ENCODE peak calls at places on chromosome 22, in eight cellular contexts. O is RWPE1, H is GM23248, P is iris pigment epithelial cell, F is ELR, M is COR-L47, Q is T-helper 17 cell, K is prostate gland. W is an unnamed sample.

GRCh38 chr22:25475554-25476022 is 88.9 kb upstream of the GRK3 start:
- DNase-seq in O (no peak), H (peak), M (peak), Q (no peak), P (peak), F (no peak), K (peak), W (no peak)

GRCh38 chr22:17057959-17058814 is 26.6 kb upstream of the IL17RA start:
- DNase-seq in H (peak), M (peak), F (peak), K (peak), Q (peak), P (peak), O (peak), W (peak)

GRCh38 chr22:47124451-47124881 is 362.0 kb downstream of the TBC1D22A start:
- DNase-seq in M (no peak), F (no peak), O (no peak), H (no peak), K (no peak), Q (no peak), P (no peak), W (no peak)

GRCh38 chr22:42297778-42298177 is 27.3 kb upstream of the TCF20 start:
- DNase-seq in Q (no peak), K (no peak), M (no peak), O (no peak), H (no peak), P (no peak), F (no peak), W (no peak)

GRCh38 chr22:25406510-25407210 is 157.8 kb upstream of the GRK3 start:
- DNase-seq in Q (no peak), M (no peak), H (no peak), F (no peak), K (no peak), O (no peak), P (no peak), W (no peak)

GRCh38 chr22:17422736-17423343 is 53.6 kb downstream of the CECR2 start:
- DNase-seq in K (no peak), F (no peak), Q (no peak), H (no peak), M (no peak), P (no peak), O (no peak), W (peak)

GRCh38 chr22:19431641-19432091 is at the start of gene HIRA:
- DNase-seq in H (peak), O (peak), Q (peak), M (peak), F (peak), K (peak), P (peak), W (no peak)

GRCh38 chr22:29480512-29481264 is 670 bp downstream of the NEFH start:
- DNase-seq in Q (no peak), O (no peak), M (no peak), K (no peak), H (peak), P (peak), F (no peak), W (no peak)

GRCh38 chr22:19825904-19826618 is 28.6 kb downstream of the GNB1L start:
- DNase-seq in Q (no peak), H (no peak), K (no peak), P (no peak), F (no peak), O (no peak), M (no peak), W (no peak)

GRCh38 chr22:49046546-49047305 is 780.9 kb downstream of the BRD1 start:
- DNase-seq in M (peak), Q (no peak), F (no peak), O (no peak), P (no peak), H (no peak), K (no peak), W (no peak)

GRCh38 chr22:46934746-46935491 is 172.5 kb downstream of the TBC1D22A start:
- DNase-seq in P (peak), K (no peak), F (peak), M (no peak), H (peak), O (peak), Q (no peak), W (no peak)

GRCh38 chr22:25057013-25057881 is 104.7 kb downstream of the KIAA1671 start:
- DNase-seq in P (peak), F (peak), K (peak), H (peak), Q (peak), O (peak), M (peak), W (no peak)

GRCh38 chr22:19811811-19812771 is 42.6 kb downstream of the GNB1L start:
- DNase-seq in M (peak), F (no peak), O (no peak), K (no peak), P (no peak), H (no peak), Q (peak), W (no peak)

GRCh38 chr22:47801541-47802245 is 1039.2 kb downstream of the TBC1D22A start:
- DNase-seq in M (no peak), O (no peak), K (no peak), P (no peak), H (no peak), Q (no peak), F (no peak), W (no peak)

GRCh38 chr22:50621948-50622722 is 5.8 kb downstream of the ARSA start:
- DNase-seq in K (peak), M (no peak), H (no peak), P (no peak), O (no peak), Q (no peak), F (no peak), W (no peak)